ENCODE peak calls at places on chromosomes 1 and 21, in five cellular contexts. I is HCT116, L is fibroblast of pulmonary artery, J is esophagus squamous epithelium, O is mucosa of descending colon. X is an unnamed sample.

GRCh38 chr1:29503441-29503840 is 267.1 kb downstream of the PTPRU start:
- DNase-seq in I (no peak), L (no peak), J (no peak), O (no peak), X (no peak)

GRCh38 chr1:234067584-234067983 is 163.1 kb downstream of the SLC35F3 start:
- DNase-seq in I (no peak), L (no peak), J (no peak), O (no peak), X (no peak)

GRCh38 chr1:47776554-47777156 is 220.5 kb downstream of the TRABD2B start:
- DNase-seq in I (no peak), L (no peak), J (no peak), O (no peak), X (no peak)

GRCh38 chr1:172638885-172639831 is 19.7 kb upstream of the FASLG start:
- DNase-seq in I (peak), L (peak), J (no peak), O (no peak), X (peak)

GRCh38 chr1:24385160-24385939 is 28.2 kb downstream of the STPG1 start:
- DNase-seq in I (no peak), L (peak), J (no peak), O (no peak), X (no peak)

GRCh38 chr1:186093437-186093836 is 281.6 kb downstream of the TPR start:
- DNase-seq in I (no peak), L (peak), J (no peak), O (no peak), X (no peak)

GRCh38 chr1:151613275-151613867 is 1.5 kb downstream of the SNX27 start:
- DNase-seq in I (no peak), L (no peak), J (no peak), O (no peak), X (no peak)

GRCh38 chr1:57832616-57833015 is 408.8 kb upstream of the DAB1 start:
- DNase-seq in I (no peak), L (no peak), J (no peak), O (no peak), X (no peak)

GRCh38 chr1:24226754-24227153 is 39.7 kb upstream of the IFNLR1 start:
- DNase-seq in I (no peak), L (no peak), J (no peak), O (no peak), X (peak)

GRCh38 chr1:1669468-1670440 is 10.9 kb upstream of the CDK11B start:
- DNase-seq in I (no peak), L (no peak), J (no peak), O (peak), X (no peak)

GRCh38 chr1:18597159-18598042 is 33.2 kb upstream of the PAX7 start:
- DNase-seq in I (no peak), L (peak), J (no peak), O (peak), X (no peak)

DNA sequence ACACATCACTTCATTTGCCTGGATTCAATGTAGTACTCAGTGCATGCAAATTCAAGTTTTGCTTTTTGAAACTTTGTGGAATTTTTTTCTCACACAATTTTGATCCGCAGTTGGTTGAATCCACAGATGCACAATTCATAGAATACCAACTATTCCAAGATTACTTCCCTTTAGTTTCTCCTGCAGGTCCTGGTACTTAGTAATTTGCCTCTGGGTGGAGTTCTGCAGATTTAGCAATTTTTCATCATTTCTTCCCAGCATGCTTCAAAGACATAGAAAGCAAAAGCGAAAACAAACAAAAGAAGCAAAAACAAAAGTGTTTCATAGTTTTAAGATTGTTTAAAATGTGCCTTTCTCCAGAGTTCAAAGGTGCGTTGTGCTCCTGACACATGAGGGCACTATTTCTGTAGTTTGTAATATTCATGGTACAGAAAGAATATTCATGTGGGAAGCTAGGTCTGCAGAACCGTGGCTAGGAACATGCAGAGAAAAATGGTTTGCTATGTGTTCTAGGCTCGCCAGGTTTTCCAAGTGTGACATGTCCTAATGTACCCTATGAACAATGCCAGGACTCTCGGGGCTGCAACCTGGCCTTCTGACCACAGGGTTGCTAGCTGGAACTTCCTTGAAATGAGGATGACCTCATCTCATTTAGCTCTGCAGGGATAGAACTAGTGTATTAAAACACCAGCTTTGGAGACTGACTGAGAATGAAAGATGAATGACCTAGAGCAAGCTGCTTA is 30.0 kb upstream of the RCSD1 start:
- DNase-seq in I (peak), L (peak), J (no peak), O (no peak), X (peak)
- H3K4me3 ChIP-seq in I (no peak), L (no peak), J (no peak), O (no peak), X (no peak)

GRCh38 chr1:201537028-201537427 is 1.9 kb upstream of the NAV1 start:
- DNase-seq in I (no peak), L (no peak), J (no peak), O (no peak), X (no peak)

GRCh38 chr1:201537467-201537866 is 1.5 kb upstream of the NAV1 start:
- DNase-seq in I (no peak), L (no peak), J (no peak), O (no peak), X (no peak)

GRCh38 chr1:201538618-201539551 is at the start of gene NAV1:
- DNase-seq in I (no peak), L (peak), J (no peak), O (peak), X (no peak)

GRCh38 chr1:201536542-201536941 is 2.4 kb upstream of the NAV1 start:
- DNase-seq in I (peak), L (peak), J (no peak), O (no peak), X (no peak)

GRCh38 chr1:201537966-201538617 is 835 bp upstream of the NAV1 start:
- DNase-seq in I (no peak), L (no peak), J (no peak), O (no peak), X (no peak)
- TF ChIP-seq CTCF in I (no peak), L (no peak), J (no peak), O (no peak), X (no peak)

DNA sequence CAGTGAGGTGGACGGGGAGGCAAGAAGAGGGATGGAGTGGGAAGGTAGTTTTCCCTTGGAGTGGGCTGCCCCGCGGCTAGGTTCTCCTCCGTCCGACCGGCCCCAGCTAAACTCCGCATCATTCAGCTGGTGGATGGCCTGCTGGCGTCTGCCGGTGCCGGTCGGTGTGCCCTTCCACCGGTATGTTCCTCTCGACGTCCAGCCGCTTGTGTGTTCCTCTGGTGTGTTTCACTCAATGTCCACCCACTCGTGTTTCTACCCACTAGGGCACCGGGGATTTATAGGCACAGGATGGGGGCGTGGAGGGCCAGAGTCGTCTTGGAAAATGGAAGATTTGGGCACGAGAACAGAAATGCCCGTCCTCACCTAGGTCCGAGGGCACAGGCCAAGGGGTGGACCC is 931.7 kb upstream of the B3GALT2 start:
- DNase-seq in I (no peak), L (no peak), J (no peak), O (no peak), X (no peak)
- H3K4me3 ChIP-seq in I (no peak), L (no peak), J (no peak), O (no peak), X (no peak)

GRCh38 chr1:226109829-226110248 is 47.3 kb downstream of the H3-3A start:
- DNase-seq in I (peak), L (peak), J (peak), O (peak), X (no peak)
- TF ChIP-seq CTCF in I (peak), L (no peak), J (peak), O (no peak), X (no peak)

GRCh38 chr1:93722081-93723031 is 40.7 kb upstream of the BCAR3 start:
- DNase-seq in I (no peak), L (peak), J (no peak), O (no peak), X (no peak)
- H3K4me3 ChIP-seq in I (no peak), L (no peak), J (no peak), O (no peak), X (no peak)

DNA sequence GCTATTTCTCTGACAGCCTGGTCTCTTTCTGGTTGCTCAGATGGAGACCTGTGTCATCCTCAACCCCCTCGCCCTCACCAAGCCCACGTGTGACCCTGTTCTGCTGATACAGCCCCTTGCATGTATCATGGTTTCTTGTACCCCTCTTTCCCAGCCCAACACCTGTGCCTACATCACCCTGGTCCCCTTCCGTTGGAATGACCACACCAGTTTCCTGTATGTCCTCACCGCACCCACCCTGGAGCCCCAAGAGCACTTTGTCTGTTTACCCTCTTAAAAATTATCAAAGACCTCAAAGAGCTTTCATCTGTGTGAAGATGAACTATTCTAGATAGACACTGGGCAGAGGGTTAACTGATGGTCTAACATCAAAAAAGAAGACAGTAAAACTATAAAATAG is 179.5 kb downstream of the GALNT2 start:
- DNase-seq in I (no peak), L (no peak), J (no peak), O (no peak), X (no peak)
- TF ChIP-seq CTCF in I (no peak), L (no peak), J (no peak), O (no peak), X (no peak)

DNA sequence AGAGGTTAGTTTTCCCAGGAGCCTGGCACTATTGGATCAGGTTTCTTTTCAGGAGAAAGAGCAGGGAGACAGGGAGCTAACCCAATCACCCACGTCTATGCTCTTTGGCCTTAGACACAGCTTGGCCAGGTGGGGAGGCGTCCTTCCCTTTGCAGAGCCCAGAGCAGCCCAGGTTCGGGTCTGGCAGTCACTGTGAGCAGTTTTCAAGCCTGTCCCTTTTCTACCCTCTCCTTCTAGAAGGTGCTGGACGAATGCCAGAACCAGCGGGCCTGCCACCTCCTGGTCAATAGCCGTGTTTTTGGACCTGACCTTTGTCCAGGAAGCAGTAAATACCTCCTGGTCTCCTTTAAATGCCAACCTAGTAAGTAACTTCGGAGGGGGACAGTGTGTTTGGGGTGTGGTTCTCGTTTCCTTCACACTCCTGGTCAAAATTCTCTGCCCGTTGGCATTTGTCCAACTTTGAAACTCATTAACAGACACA is 44.9 kb downstream of the EVA1C start:
- DNase-seq in I (peak), L (peak), J (no peak), O (peak), X (no peak)
- H3K4me3 ChIP-seq in I (no peak), L (no peak), J (no peak), O (no peak), X (no peak)

GRCh38 chr1:64251971-64252370 is 48.5 kb downstream of the UBE2U start:
- DNase-seq in I (no peak), L (no peak), J (no peak), O (no peak), X (no peak)
- TF ChIP-seq CTCF in I (peak), L (peak), J (no peak), O (no peak), X (peak)

GRCh38 chr1:44524180-44524579 is 119.1 kb downstream of the RNF220 start:
- DNase-seq in I (no peak), L (no peak), J (no peak), O (no peak), X (no peak)
- H3K4me3 ChIP-seq in I (no peak), L (no peak), J (no peak), O (no peak), X (no peak)

DNA sequence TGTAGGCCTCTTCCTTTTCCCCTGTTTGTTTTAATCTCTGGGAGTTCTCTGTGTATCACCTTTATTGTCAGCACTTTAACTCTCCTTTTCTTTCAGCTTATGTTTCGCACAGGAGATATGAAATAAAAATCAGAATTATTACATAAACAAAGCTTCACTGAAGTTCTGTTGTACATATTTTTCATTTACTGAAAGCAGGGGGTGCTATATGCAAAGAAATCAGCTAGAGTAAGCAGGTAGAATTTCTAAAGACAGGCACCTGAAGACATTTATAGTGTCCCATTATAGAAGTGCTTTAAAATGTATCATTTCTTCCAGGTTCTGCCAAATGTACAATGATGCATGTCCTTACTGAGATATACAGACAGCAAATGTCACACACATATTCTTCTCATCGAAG is 585.0 kb downstream of the PLA2G4A start:
- DNase-seq in I (peak), L (peak), J (no peak), O (no peak), X (no peak)
- TF ChIP-seq CTCF in I (peak), L (peak), J (no peak), O (no peak), X (no peak)